ENCODE peak calls at places on chromosomes 3 and 15, in five cellular contexts. K is activated naive CD4-positive, alpha-beta T cell; X is lower lobe of right lung; I is tibial nerve; G is small intestine. D is an unnamed sample.

GRCh38 chr3:24401811-24402185 is 92.9 kb downstream of the THRB start:
- DNase-seq in K (no peak), X (no peak), I (no peak), G (peak), D (no peak)

GRCh38 chr3:127689266-127689860 is 16.6 kb downstream of the ABTB1 start:
- DNase-seq in K (no peak), X (peak), I (peak), G (no peak), D (peak)

GRCh38 chr3:52824037-52824436 is 6.4 kb downstream of the ITIH4 start:
- DNase-seq in K (no peak), X (no peak), I (no peak), G (no peak), D (no peak)

GRCh38 chr3:167361356-167361755 is 18.7 kb downstream of the ZBBX start:
- DNase-seq in K (no peak), X (no peak), I (no peak), G (no peak), D (no peak)

GRCh38 chr15:28191832-28192231 is 92.7 kb upstream of the OCA2 start:
- DNase-seq in K (no peak), X (peak), I (no peak), G (peak), D (peak)

GRCh38 chr3:48064292-48064829 is 48.1 kb upstream of the MAP4 start:
- DNase-seq in K (no peak), X (no peak), I (no peak), G (no peak), D (no peak)

GRCh38 chr3:153349138-153349499 is 187.1 kb downstream of the RAP2B start:
- DNase-seq in K (no peak), X (no peak), I (no peak), G (no peak), D (no peak)

GRCh38 chr3:111917300-111917699 is 58.2 kb downstream of the PHLDB2 start:
- DNase-seq in K (no peak), X (no peak), I (no peak), G (peak), D (no peak)

GRCh38 chr3:167732313-167733065 is 2.2 kb downstream of the PDCD10 start:
- DNase-seq in K (no peak), X (no peak), I (no peak), G (no peak), D (no peak)

GRCh38 chr3:190024912-190025311 is 95.8 kb downstream of the P3H2 start:
- DNase-seq in K (no peak), X (no peak), I (no peak), G (no peak), D (no peak)

GRCh38 chr3:196666001-196666867 is 26.7 kb downstream of the NRROS start:
- DNase-seq in K (no peak), X (no peak), I (peak), G (peak), D (no peak)

GRCh38 chr3:71063768-71064287 is 519.7 kb downstream of the FOXP1 start:
- DNase-seq in K (peak), X (no peak), I (no peak), G (peak), D (peak)

GRCh38 chr3:126753191-126754160 is 49.4 kb downstream of the CHCHD6 start:
- DNase-seq in K (no peak), X (peak), I (no peak), G (no peak), D (no peak)

GRCh38 chr3:120147072-120147871 is 53.0 kb upstream of the GSK3B start:
- DNase-seq in K (no peak), X (no peak), I (no peak), G (peak), D (no peak)

GRCh38 chr3:38126121-38126892 is 10.6 kb downstream of the ACAA1 start:
- DNase-seq in K (no peak), X (no peak), I (no peak), G (no peak), D (peak)